ENCODE peak calls at places on chromosome 7, in seven cellular contexts. One of them, this sample, is unnamed.

GRCh38 chr7:10474048-10474447 is 499.6 kb upstream of the PHF14 start:
- DNase-seq in neural crest cell: no peak
- DNase-seq in NCI-H1092: no peak
- DNase-seq in anterior cingulate cortex: no peak
- DNase-seq in left lobe of liver: no peak
- DNase-seq in iPS-NIHi11: no peak
- DNase-seq in GF-D8: no peak
- DNase-seq in this sample: no peak

GRCh38 chr7:82317257-82317721 is 126.3 kb downstream of the CACNA2D1 start:
- DNase-seq in neural crest cell: no peak
- DNase-seq in anterior cingulate cortex: no peak
- DNase-seq in NCI-H1092: no peak
- DNase-seq in left lobe of liver: no peak
- DNase-seq in GF-D8: no peak
- DNase-seq in iPS-NIHi11: no peak
- DNase-seq in this sample: no peak

GRCh38 chr7:102232686-102233286 is 53.9 kb upstream of the SH2B2 start:
- DNase-seq in neural crest cell: no peak
- DNase-seq in iPS-NIHi11: no peak
- DNase-seq in anterior cingulate cortex: no peak
- DNase-seq in GF-D8: no peak
- DNase-seq in left lobe of liver: peak; percentile 73
- DNase-seq in NCI-H1092: no peak
- DNase-seq in this sample: no peak

GRCh38 chr7:116653204-116653603 is 18.8 kb upstream of the MET start:
- DNase-seq in neural crest cell: no peak
- DNase-seq in iPS-NIHi11: no peak
- DNase-seq in anterior cingulate cortex: no peak
- DNase-seq in GF-D8: no peak
- DNase-seq in NCI-H1092: no peak
- DNase-seq in left lobe of liver: no peak
- DNase-seq in this sample: no peak

GRCh38 chr7:99028261-99028971 is 115.5 kb downstream of the SMURF1 start:
- DNase-seq in GF-D8: no peak
- DNase-seq in anterior cingulate cortex: no peak
- DNase-seq in NCI-H1092: no peak
- DNase-seq in neural crest cell: no peak
- DNase-seq in left lobe of liver: peak; percentile 41
- DNase-seq in iPS-NIHi11: no peak
- DNase-seq in this sample: no peak

GRCh38 chr7:135597181-135597925 is 39.6 kb downstream of the NUP205 start:
- DNase-seq in iPS-NIHi11: no peak
- DNase-seq in left lobe of liver: no peak
- DNase-seq in neural crest cell: no peak
- DNase-seq in GF-D8: no peak
- DNase-seq in NCI-H1092: no peak
- DNase-seq in anterior cingulate cortex: no peak
- DNase-seq in this sample: peak; percentile 7

GRCh38 chr7:131544449-131545425 is 11.7 kb downstream of the PODXL start:
- DNase-seq in NCI-H1092: no peak
- DNase-seq in neural crest cell: no peak
- DNase-seq in iPS-NIHi11: peak; percentile 48
- DNase-seq in GF-D8: no peak
- DNase-seq in left lobe of liver: no peak
- DNase-seq in anterior cingulate cortex: no peak
- DNase-seq in this sample: no peak

GRCh38 chr7:82405291-82405690 is 38.3 kb downstream of the CACNA2D1 start:
- DNase-seq in iPS-NIHi11: no peak
- DNase-seq in NCI-H1092: no peak
- DNase-seq in neural crest cell: no peak
- DNase-seq in anterior cingulate cortex: no peak
- DNase-seq in left lobe of liver: no peak
- DNase-seq in GF-D8: no peak
- DNase-seq in this sample: no peak

GRCh38 chr7:151210087-151210854 is at the start of gene H2BK1:
- DNase-seq in neural crest cell: no peak
- DNase-seq in NCI-H1092: no peak
- DNase-seq in anterior cingulate cortex: no peak
- DNase-seq in left lobe of liver: no peak
- DNase-seq in iPS-NIHi11: no peak
- DNase-seq in GF-D8: no peak
- DNase-seq in this sample: no peak

GRCh38 chr7:45456747-45457146 is 117.4 kb upstream of the ADCY1 start:
- DNase-seq in iPS-NIHi11: no peak
- DNase-seq in anterior cingulate cortex: no peak
- DNase-seq in NCI-H1092: no peak
- DNase-seq in left lobe of liver: no peak
- DNase-seq in neural crest cell: no peak
- DNase-seq in GF-D8: no peak
- DNase-seq in this sample: peak; percentile 22

GRCh38 chr7:760006-760405 is 32.9 kb upstream of the PRKAR1B start:
- DNase-seq in neural crest cell: no peak
- DNase-seq in NCI-H1092: no peak
- DNase-seq in anterior cingulate cortex: no peak
- DNase-seq in GF-D8: no peak
- DNase-seq in iPS-NIHi11: no peak
- DNase-seq in left lobe of liver: no peak
- DNase-seq in this sample: no peak

GRCh38 chr7:22582860-22583640 is 83.1 kb upstream of the STEAP1B start:
- DNase-seq in GF-D8: no peak
- DNase-seq in anterior cingulate cortex: no peak
- DNase-seq in iPS-NIHi11: peak; percentile 70
- DNase-seq in NCI-H1092: no peak
- DNase-seq in neural crest cell: no peak
- DNase-seq in left lobe of liver: no peak
- DNase-seq in this sample: peak; percentile 86

GRCh38 chr7:114412548-114412947 is 2.1 kb upstream of the FOXP2 start:
- DNase-seq in NCI-H1092: peak; percentile 11
- DNase-seq in neural crest cell: peak; percentile 10
- DNase-seq in iPS-NIHi11: no peak
- DNase-seq in left lobe of liver: no peak
- DNase-seq in GF-D8: no peak
- DNase-seq in anterior cingulate cortex: no peak
- DNase-seq in this sample: no peak

GRCh38 chr7:33601081-33601480 is 304.3 kb upstream of the BMPER start:
- DNase-seq in neural crest cell: no peak
- DNase-seq in GF-D8: no peak
- DNase-seq in NCI-H1092: no peak
- DNase-seq in left lobe of liver: no peak
- DNase-seq in anterior cingulate cortex: no peak
- DNase-seq in iPS-NIHi11: no peak
- DNase-seq in this sample: no peak

GRCh38 chr7:115356139-115356746 is 434.3 kb downstream of the MDFIC start:
- DNase-seq in GF-D8: no peak
- DNase-seq in iPS-NIHi11: peak; percentile 21
- DNase-seq in neural crest cell: no peak
- DNase-seq in anterior cingulate cortex: no peak
- DNase-seq in left lobe of liver: no peak
- DNase-seq in NCI-H1092: peak; percentile 16
- DNase-seq in this sample: peak; percentile 80

GRCh38 chr7:44261239-44261638 is 60.5 kb downstream of the YKT6 start:
- DNase-seq in anterior cingulate cortex: no peak
- DNase-seq in NCI-H1092: no peak
- DNase-seq in left lobe of liver: no peak
- DNase-seq in GF-D8: no peak
- DNase-seq in iPS-NIHi11: no peak
- DNase-seq in neural crest cell: no peak
- DNase-seq in this sample: no peak

GRCh38 chr7:144818516-144818915 is 17.3 kb downstream of the TPK1 start:
- DNase-seq in NCI-H1092: no peak
- DNase-seq in iPS-NIHi11: no peak
- DNase-seq in anterior cingulate cortex: no peak
- DNase-seq in neural crest cell: no peak
- DNase-seq in left lobe of liver: no peak
- DNase-seq in GF-D8: no peak
- DNase-seq in this sample: no peak

GRCh38 chr7:123600876-123601275 is 745 bp upstream of the ASB15 start:
- DNase-seq in NCI-H1092: no peak
- DNase-seq in iPS-NIHi11: no peak
- DNase-seq in left lobe of liver: no peak
- DNase-seq in anterior cingulate cortex: no peak
- DNase-seq in GF-D8: no peak
- DNase-seq in neural crest cell: no peak
- DNase-seq in this sample: no peak

GRCh38 chr7:99498546-99498944 is 1.5 kb downstream of the ZNF394 start:
- DNase-seq in anterior cingulate cortex: no peak
- DNase-seq in NCI-H1092: no peak
- DNase-seq in GF-D8: no peak
- DNase-seq in iPS-NIHi11: no peak
- DNase-seq in neural crest cell: no peak
- DNase-seq in left lobe of liver: no peak
- DNase-seq in this sample: no peak

GRCh38 chr7:29345590-29345989 is 151.0 kb downstream of the CHN2 start:
- DNase-seq in neural crest cell: no peak
- DNase-seq in NCI-H1092: peak; percentile 37
- DNase-seq in anterior cingulate cortex: peak; percentile 19
- DNase-seq in iPS-NIHi11: peak; percentile 40
- DNase-seq in GF-D8: no peak
- DNase-seq in left lobe of liver: peak; percentile 51
- DNase-seq in this sample: no peak

GRCh38 chr7:71486414-71486813 is 354.5 kb downstream of the GALNT17 start:
- DNase-seq in iPS-NIHi11: no peak
- DNase-seq in neural crest cell: no peak
- DNase-seq in NCI-H1092: no peak
- DNase-seq in left lobe of liver: no peak
- DNase-seq in GF-D8: no peak
- DNase-seq in anterior cingulate cortex: no peak
- DNase-seq in this sample: no peak

GRCh38 chr7:23514755-23515154 is 17.0 kb downstream of the TRA2A start:
- DNase-seq in GF-D8: no peak
- DNase-seq in neural crest cell: no peak
- DNase-seq in anterior cingulate cortex: no peak
- DNase-seq in left lobe of liver: no peak
- DNase-seq in iPS-NIHi11: no peak
- DNase-seq in NCI-H1092: no peak
- DNase-seq in this sample: no peak

This sample was measured in foreskin fibroblast.